ENCODE peak calls at places on chromosomes 7 and 10, in six cellular contexts. E is K562, D is IMR-90, R is suprapubic skin, V is endodermal cell, O is lower lobe of right lung. A is an unnamed sample.
A peak's percentile ranks its signal among the peaks of the same experiment; 100 is the strongest.

GRCh38 chr10:108439397-108439796 is 1274.9 kb upstream of the SORCS1 start:
- DNase-seq in E (no peak), D (no peak), R (no peak), V (no peak), O (no peak), A (no peak)

GRCh38 chr10:1069680-1070079 is 13.5 kb downstream of the WDR37 start:
- DNase-seq in E (no peak), D (no peak), R (no peak), V (no peak), O (no peak), A (no peak)

GRCh38 chr10:63286340-63286739 is 153.2 kb downstream of the NRBF2 start:
- DNase-seq in E (no peak), D (peak; percentile 38), R (no peak), V (no peak), O (no peak), A (no peak)

GRCh38 chr7:30237271-30237695 is 47.1 kb upstream of the ZNRF2 start:
- DNase-seq in E (no peak), D (no peak), R (no peak), V (no peak), O (peak; percentile 45), A (peak; percentile 14)

GRCh38 chr7:22481726-22482125 is 18.3 kb downstream of the STEAP1B start:
- DNase-seq in E (no peak), D (no peak), R (no peak), V (no peak), O (no peak), A (no peak)

GRCh38 chr7:105831824-105832535 is 44.4 kb downstream of the ATXN7L1 start:
- DNase-seq in E (no peak), D (peak; percentile 56), R (no peak), V (no peak), O (no peak), A (no peak)

GRCh38 chr10:82288461-82288881 is 413.5 kb downstream of the NRG3 start:
- DNase-seq in E (no peak), D (no peak), R (no peak), V (no peak), O (peak; percentile 49), A (no peak)

GRCh38 chr10:28503114-28503513 is 29.8 kb upstream of the WAC start:
- DNase-seq in E (no peak), D (no peak), R (no peak), V (no peak), O (no peak), A (peak; percentile 51)

GRCh38 chr10:46314046-46314445 is 27.2 kb downstream of the ANTXRL start:
- DNase-seq in E (peak; percentile 42), D (no peak), R (no peak), V (no peak), O (no peak), A (peak; percentile 54)

GRCh38 chr7:126450269-126450671 is 802.5 kb downstream of the GRM8 start:
- DNase-seq in E (no peak), D (no peak), R (no peak), V (no peak), O (no peak), A (no peak)

GRCh38 chr7:159091041-159091440 is 53.6 kb downstream of the VIPR2 start:
- DNase-seq in E (no peak), D (no peak), R (no peak), V (peak; percentile 24), O (no peak), A (no peak)

GRCh38 chr10:97598407-97599271 is 9.1 kb downstream of the C10orf62 start:
- DNase-seq in E (no peak), D (no peak), R (no peak), V (no peak), O (no peak), A (no peak)

GRCh38 chr10:117463545-117463920 is 79.0 kb upstream of the EMX2 start:
- DNase-seq in E (no peak), D (no peak), R (no peak), V (no peak), O (no peak), A (no peak)

GRCh38 chr10:129104266-129105045 is 362.6 kb upstream of the MGMT start:
- DNase-seq in E (no peak), D (peak; percentile 4), R (no peak), V (no peak), O (no peak), A (no peak)

GRCh38 chr7:112211348-112211907 is 4.9 kb downstream of the ZNF277 start:
- DNase-seq in E (no peak), D (peak; percentile 63), R (no peak), V (no peak), O (no peak), A (no peak)

GRCh38 chr10:14385591-14386201 is 55.0 kb upstream of the FRMD4A start:
- DNase-seq in E (no peak), D (peak; percentile 20), R (no peak), V (no peak), O (no peak), A (no peak)

GRCh38 chr7:24417526-24418120 is 133.6 kb downstream of the NPY start:
- DNase-seq in E (no peak), D (no peak), R (no peak), V (no peak), O (no peak), A (no peak)
- H3K27me3 ChIP-seq in E (no peaks in the 10 kb centered on the region), D (peaks cover 2% of the 10 kb centered on the region), R (no peaks in the 10 kb centered on the region), V (no peaks in the 10 kb centered on the region), O (no peaks in the 10 kb centered on the region), A (no peaks in the 10 kb centered on the region)

DNA sequence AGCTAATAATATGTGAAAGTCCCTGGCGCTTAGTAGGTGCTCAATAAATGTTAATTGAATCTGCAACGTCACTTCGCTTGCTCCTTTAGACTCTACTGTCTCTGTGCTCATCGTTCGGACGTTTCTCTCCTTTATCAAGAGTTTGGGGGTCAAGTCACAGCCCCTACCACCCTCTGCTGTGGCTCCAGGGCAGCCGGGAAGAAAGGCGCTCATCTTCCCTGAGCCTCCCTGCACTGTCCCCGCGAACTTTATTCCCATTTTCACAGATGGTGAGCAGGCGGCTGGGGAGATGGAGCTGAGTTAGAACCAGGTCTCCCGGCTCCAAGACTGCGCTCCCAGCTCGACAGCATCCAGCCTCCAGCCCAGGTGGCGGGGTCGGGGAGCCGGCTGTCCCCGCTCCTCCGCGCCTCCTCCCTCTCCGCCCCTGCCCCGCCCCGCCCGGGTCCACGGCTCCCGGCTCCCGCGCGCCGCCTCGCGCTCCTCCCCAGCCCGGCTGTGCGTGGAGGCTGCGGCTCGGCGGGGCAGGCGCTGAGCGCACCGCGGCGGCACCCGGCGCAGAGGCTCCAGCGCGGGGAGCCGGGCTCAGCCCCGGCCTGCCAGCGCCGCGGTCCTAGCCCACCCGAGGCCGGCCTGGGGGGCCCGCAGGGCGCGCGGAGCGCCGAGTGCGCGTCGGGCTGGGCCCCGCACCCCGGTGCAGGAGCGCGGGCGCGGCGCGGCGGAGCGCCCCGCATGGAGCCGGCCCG is at the start of gene CLEC2L:
- DNase-seq in E (peak; percentile 77), D (no peak), R (no peak), V (peak; percentile 75), O (no peak), A (peak; percentile 23)
- H3K4me3 ChIP-seq in E (no peak within 1 kb of the TSS), D (peak within 1 kb of the TSS; percentile 39), R (peak within 1 kb of the TSS; percentile 36), V (peak within 1 kb of the TSS; percentile 66), O (no peak within 1 kb of the TSS), A (no peak within 1 kb of the TSS)

GRCh38 chr7:136687693-136688322 is 180.6 kb upstream of the CHRM2 start:
- DNase-seq in E (peak; percentile 53), D (peak; percentile 39), R (no peak), V (peak; percentile 51), O (no peak), A (peak; percentile 52)
- TF ChIP-seq CTCF in E (peak; percentile 46), D (peak; percentile 58), R (peak; percentile 14), V (peak; percentile 79), O (peak; percentile 48), A (peak; percentile 81)

GRCh38 chr7:27094304-27095049 is 1.3 kb downstream of the HOXA1 start:
- DNase-seq in E (no peak), D (no peak), R (no peak), V (peak; percentile 71), O (no peak), A (no peak)

GRCh38 chr7:27096756-27097514 is 1.1 kb upstream of the HOXA1 start:
- DNase-seq in E (no peak), D (peak; percentile 64), R (peak; percentile 68), V (peak; percentile 68), O (peak; percentile 76), A (no peak)

GRCh38 chr7:27097686-27098492 is 2.1 kb upstream of the HOXA1 start:
- DNase-seq in E (no peak), D (peak; percentile 52), R (peak; percentile 62), V (peak; percentile 75), O (no peak), A (no peak)

GRCh38 chr7:27095050-27095896 is 527 bp downstream of the HOXA1 start:
- DNase-seq in E (no peak), D (peak; percentile 16), R (peak; percentile 73), V (peak; percentile 63), O (no peak), A (no peak)

GRCh38 chr7:27095897-27096755 is at the start of gene HOXA1:
- DNase-seq in E (peak; percentile 73), D (peak; percentile 95), R (peak; percentile 89), V (peak; percentile 90), O (peak; percentile 86), A (no peak)
- H3K27me3 ChIP-seq in E (peaks cover 60% of the 10 kb centered on the region), D (no peaks in the 10 kb centered on the region), R (no peaks in the 10 kb centered on the region), V (peaks cover 100% of the 10 kb centered on the region), O (peaks cover 38% of the 10 kb centered on the region), A (peaks cover 99% of the 10 kb centered on the region)

GRCh38 chr7:123665157-123665556 is 9.5 kb downstream of the LMOD2 start:
- DNase-seq in E (no peak), D (peak; percentile 16), R (no peak), V (no peak), O (no peak), A (no peak)
- H3K4me3 ChIP-seq in E (no peak overlapping the region), D (no peak overlapping the region), R (no peak overlapping the region), V (no peak overlapping the region), O (no peak overlapping the region), A (no peak overlapping the region)

DNA sequence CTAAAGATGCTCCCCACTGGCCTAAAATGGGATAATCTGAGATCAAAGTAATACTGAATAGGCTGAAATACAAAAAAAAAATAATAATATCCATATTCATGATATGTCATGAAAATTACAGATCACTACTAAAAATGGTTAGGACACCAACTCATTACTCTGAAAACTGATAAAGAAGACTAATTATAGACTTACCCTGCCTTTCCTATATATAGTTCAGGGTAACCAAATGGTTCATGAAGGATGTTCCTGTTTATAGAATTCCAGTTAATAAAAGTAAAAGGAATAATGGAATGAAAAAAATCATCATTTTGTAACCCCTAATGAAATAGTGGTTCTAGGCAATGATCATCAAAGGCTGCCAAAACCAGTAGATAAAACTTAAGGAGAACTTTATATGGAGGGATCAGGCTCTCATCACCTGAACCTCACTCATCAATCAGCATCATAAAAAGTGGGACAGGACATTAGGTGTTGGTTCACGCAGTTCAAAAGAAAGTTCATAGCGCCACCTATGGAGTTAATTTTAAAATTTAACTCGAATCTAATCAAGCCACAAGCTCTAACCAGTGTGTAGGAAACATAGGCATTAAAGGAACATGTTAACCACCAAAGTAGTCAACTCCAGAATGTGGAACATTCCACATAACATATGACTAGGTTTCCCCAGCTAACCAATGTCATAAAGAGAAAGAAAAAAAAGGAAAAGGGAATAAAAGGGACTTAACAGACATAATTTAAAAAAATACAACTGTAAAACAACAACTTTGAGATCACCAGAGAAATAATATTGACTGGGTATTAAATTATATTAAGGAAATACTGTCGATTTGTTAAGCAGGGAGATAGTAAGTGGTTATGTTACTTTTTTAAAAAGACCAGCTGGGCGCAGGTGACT is 35.7 kb downstream of the P4HA1 start:
- DNase-seq in E (peak; percentile 46), D (peak; percentile 8), R (no peak), V (no peak), O (no peak), A (no peak)
- TF ChIP-seq CTCF in E (peak; percentile 47), D (peak; percentile 36), R (peak; percentile 22), V (peak; percentile 74), O (peak; percentile 39), A (peak; percentile 48)

GRCh38 chr7:1675036-1675671 is 5.1 kb downstream of the ELFN1 start:
- DNase-seq in E (no peak), D (no peak), R (peak; percentile 51), V (peak; percentile 36), O (peak; percentile 35), A (no peak)
- H3K27me3 ChIP-seq in E (peaks cover 65% of the 10 kb centered on the region), D (peaks cover 33% of the 10 kb centered on the region), R (peaks cover 80% of the 10 kb centered on the region), V (peaks cover 17% of the 10 kb centered on the region), O (peaks cover 49% of the 10 kb centered on the region), A (peaks cover 51% of the 10 kb centered on the region)